ENCODE peak calls at places on chromosome 11, in four cellular contexts. Q is A549, V is HepG2, Z is H1. C is an unnamed sample.

GRCh38 chr11:70528794-70529580 is 130.7 kb downstream of the CTTN start:
- DNase-seq in Q (no peak), V (no peak), Z (no peak), C (no peak)

GRCh38 chr11:86460461-86461404 is 86.0 kb downstream of the CCDC81 start:
- DNase-seq in Q (no peak), V (no peak), Z (no peak), C (no peak)

GRCh38 chr11:75841739-75842138 is 26.7 kb downstream of the UVRAG start:
- DNase-seq in Q (no peak), V (no peak), Z (no peak), C (no peak)

GRCh38 chr11:6468712-6469495 is 4.8 kb downstream of the TRIM3 start:
- DNase-seq in Q (peak; percentile 52), V (peak; percentile 57), Z (peak; percentile 88), C (peak; percentile 90)

GRCh38 chr11:19919050-19919561 is 206.5 kb downstream of the NAV2 start:
- DNase-seq in Q (peak; percentile 82), V (no peak), Z (no peak), C (no peak)

GRCh38 chr11:121451178-121451981 is 734 bp upstream of the SORL1 start:
- DNase-seq in Q (no peak), V (peak; percentile 43), Z (no peak), C (no peak)

GRCh38 chr11:99814021-99814420 is 793.3 kb downstream of the CNTN5 start:
- DNase-seq in Q (no peak), V (no peak), Z (no peak), C (no peak)

GRCh38 chr11:1936072-1936780 is 10.9 kb upstream of the MRPL23 start:
- DNase-seq in Q (no peak), V (no peak), Z (no peak), C (no peak)

GRCh38 chr11:7512525-7513209 is 1.1 kb upstream of the PPFIBP2 start:
- DNase-seq in Q (no peak), V (peak; percentile 13), Z (no peak), C (peak; percentile 10)

GRCh38 chr11:17578958-17579357 is 31.9 kb downstream of the OTOG start:
- DNase-seq in Q (no peak), V (no peak), Z (no peak), C (no peak)

GRCh38 chr11:29962243-29962642 is 54.6 kb downstream of the KCNA4 start:
- DNase-seq in Q (peak; percentile 37), V (no peak), Z (peak; percentile 13), C (no peak)

GRCh38 chr11:9313648-9314290 is 624 bp downstream of the TMEM41B start:
- DNase-seq in Q (no peak), V (no peak), Z (no peak), C (no peak)

GRCh38 chr11:58003036-58003435 is 20.6 kb upstream of the OR9Q1 start:
- DNase-seq in Q (no peak), V (no peak), Z (no peak), C (no peak)

GRCh38 chr11:17601206-17602075 is 54.4 kb downstream of the OTOG start:
- DNase-seq in Q (no peak), V (no peak), Z (no peak), C (peak; percentile 45)

GRCh38 chr11:115194798-115195101 is 309.5 kb downstream of the CADM1 start:
- DNase-seq in Q (no peak), V (no peak), Z (no peak), C (no peak)

GRCh38 chr11:124942446-124943202 is 6.8 kb upstream of the HEPACAM start:
- DNase-seq in Q (no peak), V (peak; percentile 83), Z (no peak), C (no peak)

GRCh38 chr11:13358871-13359270 is 81.3 kb downstream of the BMAL1 start:
- DNase-seq in Q (no peak), V (no peak), Z (no peak), C (no peak)
- TF ChIP-seq PHF8 in Q (no peak), V (no peak), Z (no peak), C (no peak)

DNA sequence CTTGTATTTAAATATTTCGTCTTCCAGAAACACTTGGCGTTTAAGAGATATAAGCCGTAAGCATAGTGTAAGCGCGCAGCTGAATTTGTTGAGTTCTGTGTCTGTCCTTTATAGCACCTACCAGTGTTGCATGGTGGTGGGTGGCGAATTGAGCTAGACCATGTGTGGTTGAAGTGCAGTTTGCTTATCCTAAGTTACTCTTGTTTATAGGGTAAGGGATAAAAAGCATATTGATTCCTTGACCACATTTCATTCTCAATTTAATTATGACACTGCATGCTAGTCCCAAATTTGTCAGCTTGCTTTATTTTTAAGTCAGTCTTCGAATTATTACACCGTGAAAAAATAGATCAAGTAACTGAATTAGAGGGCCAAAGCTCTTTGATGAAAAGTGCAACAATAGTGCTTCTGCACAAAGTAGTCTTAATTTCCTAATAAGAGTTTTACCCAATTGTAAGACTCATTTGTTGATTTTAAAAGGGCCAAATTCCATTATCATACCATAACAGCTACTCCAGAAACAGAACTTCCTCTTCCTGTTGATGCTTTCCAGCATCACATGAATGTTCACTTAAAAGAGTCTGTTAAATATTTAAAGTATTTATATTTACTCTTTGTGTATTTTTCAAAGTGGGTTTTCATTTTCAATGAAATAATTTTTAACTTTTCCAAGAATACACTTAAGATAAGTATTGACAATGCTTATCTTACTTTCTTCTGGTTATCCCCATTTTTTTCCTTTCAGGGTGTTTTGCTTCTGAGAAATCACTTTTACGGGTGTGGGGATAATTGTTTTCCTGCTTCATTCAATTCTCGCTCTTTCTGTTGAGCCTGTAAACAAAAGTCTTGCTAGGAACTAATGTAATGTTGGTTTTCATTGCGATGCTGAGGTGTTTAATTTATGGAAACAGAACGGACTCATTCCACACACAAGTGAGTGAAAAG is 2.0 kb downstream of the ARHGEF12 start:
- DNase-seq in Q (no peak), V (peak; percentile 27), Z (no peak), C (no peak)
- TF ChIP-seq PHF8 in Q (no peak), V (no peak), Z (no peak), C (no peak)

GRCh38 chr11:81569999-81570398 is 1163.7 kb downstream of the FAM181B start:
- DNase-seq in Q (no peak), V (no peak), Z (no peak), C (no peak)
- TF ChIP-seq PHF8 in Q (no peak), V (no peak), Z (no peak), C (no peak)

GRCh38 chr11:118912742-118913410 is 12.8 kb downstream of the BCL9L start:
- DNase-seq in Q (peak; percentile 62), V (no peak), Z (no peak), C (no peak)

GRCh38 chr11:118911880-118912741 is 13.6 kb downstream of the BCL9L start:
- DNase-seq in Q (peak; percentile 94), V (peak; percentile 83), Z (no peak), C (peak; percentile 81)

GRCh38 chr11:118914178-118914918 is 11.4 kb downstream of the BCL9L start:
- DNase-seq in Q (peak; percentile 48), V (peak; percentile 53), Z (no peak), C (no peak)

GRCh38 chr11:118915396-118915795 is 10.3 kb downstream of the BCL9L start:
- DNase-seq in Q (no peak), V (no peak), Z (no peak), C (no peak)

DNA sequence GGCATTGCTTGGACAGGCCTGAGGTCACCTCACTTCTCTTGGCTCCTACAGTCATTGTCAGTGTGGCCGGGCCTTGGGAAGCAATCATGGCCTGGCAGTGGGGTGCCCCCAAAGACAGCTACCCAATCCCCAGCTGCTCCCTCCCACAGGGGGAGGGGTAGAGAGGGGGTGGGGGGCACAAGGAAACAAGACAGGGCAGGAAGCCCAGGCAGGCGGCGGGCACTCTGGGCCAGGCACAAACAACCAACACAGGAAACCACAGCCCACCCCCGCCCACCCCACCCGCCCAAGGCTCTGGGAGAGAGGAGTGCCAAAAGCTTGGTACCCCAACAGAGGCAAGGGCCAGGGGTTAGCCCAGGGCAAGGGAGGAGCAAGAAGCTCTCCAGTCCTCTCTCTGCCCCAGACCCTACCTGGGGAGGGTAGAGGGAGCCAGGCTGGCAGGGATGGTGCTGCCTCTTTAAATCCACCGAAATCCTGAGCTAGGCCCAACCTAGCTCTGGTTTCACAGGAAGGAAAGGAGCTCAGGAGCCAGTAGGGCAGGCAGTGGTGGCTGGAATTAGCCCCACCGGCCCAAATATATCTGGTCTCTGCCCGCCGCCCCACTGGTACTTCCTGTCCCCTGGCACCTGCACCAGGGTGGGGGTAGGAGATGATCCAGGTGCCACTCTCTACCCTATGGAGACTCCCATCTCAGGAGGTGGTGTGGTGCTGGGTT is 12.2 kb downstream of the BCL9L start:
- DNase-seq in Q (no peak), V (no peak), Z (no peak), C (no peak)
- TF ChIP-seq PHF8 in Q (no peak), V (no peak), Z (no peak), C (no peak)

GRCh38 chr11:66579017-66579606 is 10.7 kb upstream of the CTSF start:
- DNase-seq in Q (peak; percentile 62), V (peak; percentile 52), Z (no peak), C (peak; percentile 82)
- TF ChIP-seq PHF8 in Q (no peak), V (no peak), Z (no peak), C (no peak)

GRCh38 chr11:133947298-133947905 is 9.4 kb downstream of the IGSF9B start:
- DNase-seq in Q (peak; percentile 44), V (peak; percentile 20), Z (no peak), C (peak; percentile 28)

GRCh38 chr11:133946541-133947297 is 10.0 kb downstream of the IGSF9B start:
- DNase-seq in Q (no peak), V (no peak), Z (no peak), C (no peak)

GRCh38 chr11:133943950-133944698 is 12.6 kb downstream of the IGSF9B start:
- DNase-seq in Q (no peak), V (no peak), Z (no peak), C (no peak)

GRCh38 chr11:133946018-133946417 is 10.8 kb downstream of the IGSF9B start:
- DNase-seq in Q (no peak), V (no peak), Z (no peak), C (no peak)

DNA sequence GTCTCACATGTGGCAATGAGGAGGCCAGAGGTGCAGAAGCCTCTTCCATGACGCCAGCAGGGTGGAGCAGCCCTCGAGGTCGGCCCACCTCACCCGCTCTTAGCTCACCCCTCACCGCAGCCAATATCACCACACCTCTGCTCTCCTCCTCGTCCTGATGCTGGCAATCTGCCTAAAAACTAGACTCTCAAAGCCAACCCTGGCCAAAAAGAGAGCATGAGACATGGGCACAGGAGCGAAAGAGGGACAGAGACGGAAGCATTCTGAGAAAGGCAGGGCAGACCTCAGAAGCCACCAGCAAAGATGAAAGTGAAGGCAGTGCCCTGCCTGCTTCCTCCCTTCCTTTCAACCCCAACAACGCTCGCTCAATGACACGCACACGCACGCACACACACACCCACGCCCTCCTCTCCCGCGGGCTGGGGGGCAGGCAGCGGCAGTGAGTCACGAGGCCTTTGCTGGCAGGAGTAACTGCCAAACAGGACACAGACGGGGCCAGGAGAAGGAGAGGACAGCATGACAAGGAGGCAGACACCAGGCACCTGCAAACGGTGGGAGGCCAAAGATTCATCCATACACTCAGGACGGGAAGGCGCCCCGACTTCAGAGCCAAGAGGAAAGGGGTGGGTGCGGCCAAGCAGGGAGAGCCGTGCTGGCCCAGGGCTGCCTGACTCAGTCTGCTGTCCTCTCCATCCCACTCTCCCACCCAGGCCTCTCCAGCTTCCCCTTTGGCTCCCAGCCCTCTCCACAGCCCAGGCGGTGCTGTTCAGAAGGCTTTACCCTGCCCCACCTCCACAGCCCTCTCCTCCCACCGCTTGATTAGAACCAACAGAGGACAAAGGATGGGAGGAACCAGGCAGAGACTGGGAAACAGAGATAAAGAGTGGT is 11.4 kb downstream of the IGSF9B start:
- DNase-seq in Q (no peak), V (no peak), Z (no peak), C (peak; percentile 21)
- TF ChIP-seq PHF8 in Q (no peak), V (no peak), Z (no peak), C (no peak)

C was measured in K562.